ENCODE peak calls at places on chromosomes 6 and 20, in eight cellular contexts. One of them, this sample, is unnamed.

GRCh38 chr20:61694666-61695065 is 371.0 kb downstream of the TAF4 start:
- DNase-seq in K562: no peak
- DNase-seq in GM23338: no peak
- DNase-seq in SK-N-SH: no peak
- DNase-seq in GM12878: no peak
- DNase-seq in HepG2: no peak
- DNase-seq in Panc1: no peak
- DNase-seq in HCT116: no peak
- DNase-seq in this sample: no peak

GRCh38 chr6:453152-453551 is 61.6 kb downstream of the IRF4 start:
- DNase-seq in SK-N-SH: peak; percentile 42
- DNase-seq in Panc1: no peak
- DNase-seq in K562: no peak
- DNase-seq in HCT116: no peak
- DNase-seq in HepG2: no peak
- DNase-seq in GM12878: no peak
- DNase-seq in GM23338: no peak
- DNase-seq in this sample: no peak

GRCh38 chr6:85068221-85068620 is 303.8 kb upstream of the TBX18 start:
- DNase-seq in HCT116: no peak
- DNase-seq in SK-N-SH: no peak
- DNase-seq in HepG2: no peak
- DNase-seq in GM23338: no peak
- DNase-seq in K562: no peak
- DNase-seq in GM12878: no peak
- DNase-seq in Panc1: no peak
- DNase-seq in this sample: no peak

GRCh38 chr6:158207452-158207788 is 39.3 kb downstream of the GTF2H5 start:
- DNase-seq in SK-N-SH: no peak
- DNase-seq in GM23338: no peak
- DNase-seq in HepG2: peak; percentile 80
- DNase-seq in GM12878: peak; percentile 82
- DNase-seq in Panc1: no peak
- DNase-seq in K562: no peak
- DNase-seq in HCT116: no peak
- DNase-seq in this sample: no peak

GRCh38 chr6:56450882-56451739 is 191.6 kb downstream of the DST start:
- DNase-seq in GM12878: no peak
- DNase-seq in GM23338: no peak
- DNase-seq in Panc1: no peak
- DNase-seq in HepG2: peak; percentile 55
- DNase-seq in HCT116: no peak
- DNase-seq in K562: no peak
- DNase-seq in SK-N-SH: no peak
- DNase-seq in this sample: no peak

GRCh38 chr6:37624606-37625574 is 72.8 kb downstream of the MDGA1 start:
- DNase-seq in SK-N-SH: peak; percentile 91
- DNase-seq in HCT116: no peak
- DNase-seq in GM23338: peak; percentile 42
- DNase-seq in HepG2: no peak
- DNase-seq in GM12878: no peak
- DNase-seq in K562: no peak
- DNase-seq in Panc1: no peak
- DNase-seq in this sample: no peak

GRCh38 chr6:132817554-132818403 is 3.4 kb downstream of the RPS12 start:
- DNase-seq in HCT116: no peak
- DNase-seq in SK-N-SH: no peak
- DNase-seq in K562: no peak
- DNase-seq in HepG2: peak; percentile 12
- DNase-seq in GM23338: no peak
- DNase-seq in Panc1: no peak
- DNase-seq in GM12878: no peak
- DNase-seq in this sample: no peak

GRCh38 chr6:150865043-150865405 is 478 bp upstream of the MTHFD1L start:
- DNase-seq in Panc1: no peak
- DNase-seq in HepG2: no peak
- DNase-seq in K562: no peak
- DNase-seq in HCT116: no peak
- DNase-seq in GM12878: no peak
- DNase-seq in SK-N-SH: no peak
- DNase-seq in GM23338: no peak
- DNase-seq in this sample: no peak

GRCh38 chr6:40962241-40962640 is 76.8 kb downstream of the UNC5CL start:
- DNase-seq in HCT116: peak; percentile 77
- DNase-seq in K562: peak; percentile 7
- DNase-seq in GM23338: no peak
- DNase-seq in Panc1: peak; percentile 67
- DNase-seq in SK-N-SH: no peak
- DNase-seq in HepG2: peak; percentile 52
- DNase-seq in GM12878: peak; percentile 36
- DNase-seq in this sample: peak; percentile 12

GRCh38 chr6:83221302-83221701 is 28.1 kb downstream of the RWDD2A start:
- DNase-seq in HepG2: no peak
- DNase-seq in SK-N-SH: no peak
- DNase-seq in Panc1: no peak
- DNase-seq in GM12878: no peak
- DNase-seq in GM23338: no peak
- DNase-seq in K562: no peak
- DNase-seq in HCT116: no peak
- DNase-seq in this sample: no peak

GRCh38 chr6:148425443-148425842 is 82.8 kb downstream of the SASH1 start:
- DNase-seq in HepG2: no peak
- DNase-seq in SK-N-SH: no peak
- DNase-seq in K562: no peak
- DNase-seq in GM12878: no peak
- DNase-seq in HCT116: no peak
- DNase-seq in Panc1: no peak
- DNase-seq in GM23338: no peak
- DNase-seq in this sample: no peak

GRCh38 chr20:16599257-16599656 is 26.0 kb upstream of the KIF16B start:
- DNase-seq in K562: no peak
- DNase-seq in HCT116: no peak
- DNase-seq in SK-N-SH: no peak
- DNase-seq in GM23338: no peak
- DNase-seq in Panc1: no peak
- DNase-seq in HepG2: no peak
- DNase-seq in GM12878: no peak
- DNase-seq in this sample: no peak

DNA sequence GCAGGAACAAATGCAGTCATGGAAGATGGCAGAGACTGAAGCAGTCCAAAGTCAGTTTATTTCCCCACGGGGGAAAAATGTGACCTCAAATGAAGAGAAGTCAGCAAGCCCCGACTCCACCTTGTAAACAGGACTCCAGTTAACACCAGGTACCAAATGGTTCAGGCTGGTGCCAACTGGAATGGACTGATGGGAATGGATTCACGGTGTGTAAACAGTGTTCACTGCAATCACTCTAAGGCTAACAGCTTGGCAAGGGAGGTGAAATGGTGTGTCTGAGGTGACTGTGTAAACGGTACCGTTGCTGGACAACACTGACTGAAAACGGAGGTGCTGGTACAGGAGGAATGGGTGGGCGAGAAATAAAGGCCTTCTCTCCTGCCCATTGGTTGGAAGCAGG is 12.0 kb downstream of the PLAGL2 start:
- DNase-seq in K562: no peak
- DNase-seq in Panc1: no peak
- DNase-seq in GM12878: no peak
- DNase-seq in GM23338: no peak
- DNase-seq in SK-N-SH: no peak
- DNase-seq in HCT116: no peak
- DNase-seq in HepG2: no peak
- DNase-seq in this sample: no peak
- TF ChIP-seq POLR2AphosphoS5 in K562: no peak
- TF ChIP-seq POLR2AphosphoS5 in Panc1: no peak
- TF ChIP-seq POLR2AphosphoS5 in GM12878: peak; percentile 51
- TF ChIP-seq POLR2AphosphoS5 in GM23338: no peak
- TF ChIP-seq POLR2AphosphoS5 in SK-N-SH: no peak
- TF ChIP-seq POLR2AphosphoS5 in HCT116: no peak
- TF ChIP-seq POLR2AphosphoS5 in HepG2: peak; percentile 41
- TF ChIP-seq POLR2AphosphoS5 in this sample: no peak

GRCh38 chr6:32109114-32109764 is at the start of gene TNXB:
- DNase-seq in K562: peak; percentile 63
- DNase-seq in HCT116: no peak
- DNase-seq in Panc1: no peak
- DNase-seq in GM23338: no peak
- DNase-seq in GM12878: no peak
- DNase-seq in SK-N-SH: peak; percentile 41
- DNase-seq in HepG2: no peak
- DNase-seq in this sample: no peak

GRCh38 chr6:32108094-32108627 is 977 bp downstream of the TNXB start:
- DNase-seq in SK-N-SH: peak; percentile 32
- DNase-seq in K562: peak; percentile 67
- DNase-seq in Panc1: no peak
- DNase-seq in HepG2: no peak
- DNase-seq in HCT116: no peak
- DNase-seq in GM12878: no peak
- DNase-seq in GM23338: peak; percentile 56
- DNase-seq in this sample: no peak

GRCh38 chr6:32108727-32109113 is 418 bp downstream of the TNXB start:
- DNase-seq in K562: no peak
- DNase-seq in HCT116: no peak
- DNase-seq in GM12878: no peak
- DNase-seq in Panc1: no peak
- DNase-seq in HepG2: no peak
- DNase-seq in GM23338: no peak
- DNase-seq in SK-N-SH: no peak
- DNase-seq in this sample: no peak

GRCh38 chr6:32105433-32105832 is 3.7 kb downstream of the TNXB start:
- DNase-seq in GM23338: no peak
- DNase-seq in K562: no peak
- DNase-seq in SK-N-SH: no peak
- DNase-seq in HCT116: no peak
- DNase-seq in HepG2: no peak
- DNase-seq in Panc1: no peak
- DNase-seq in GM12878: no peak
- DNase-seq in this sample: no peak

GRCh38 chr6:32107447-32107846 is 1.7 kb downstream of the TNXB start:
- DNase-seq in K562: no peak
- DNase-seq in GM12878: no peak
- DNase-seq in SK-N-SH: no peak
- DNase-seq in HepG2: no peak
- DNase-seq in GM23338: no peak
- DNase-seq in HCT116: no peak
- DNase-seq in Panc1: no peak
- DNase-seq in this sample: no peak
- H3K27ac ChIP-seq in K562: no peak overlapping the region
- H3K27ac ChIP-seq in GM12878: no peak overlapping the region
- H3K27ac ChIP-seq in SK-N-SH: no peak overlapping the region
- H3K27ac ChIP-seq in HepG2: no peak overlapping the region
- H3K27ac ChIP-seq in GM23338: no peak overlapping the region
- H3K27ac ChIP-seq in HCT116: no peak overlapping the region
- H3K27ac ChIP-seq in Panc1: no peak overlapping the region
- H3K27ac ChIP-seq in this sample: no peak overlapping the region

DNA sequence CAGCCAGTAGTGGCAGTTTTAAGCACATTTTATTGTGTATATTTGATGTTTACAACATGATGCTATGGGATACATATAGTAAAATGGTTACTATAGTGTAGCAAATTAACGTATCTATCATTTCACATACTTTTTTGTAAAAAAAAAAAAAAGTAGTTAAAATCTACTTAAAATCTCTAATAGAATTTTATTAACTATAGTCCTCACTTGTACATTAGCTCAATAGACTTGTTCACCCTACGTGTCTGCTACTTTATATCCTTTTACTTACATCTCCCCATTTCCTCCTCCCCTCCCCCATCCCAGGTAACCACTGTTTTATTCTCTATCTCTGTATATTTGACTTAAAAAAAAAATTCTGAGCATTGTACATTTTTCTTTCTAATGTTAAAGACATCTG is 23.0 kb downstream of the GTPBP2 start:
- DNase-seq in K562: no peak
- DNase-seq in HepG2: no peak
- DNase-seq in HCT116: no peak
- DNase-seq in GM23338: no peak
- DNase-seq in SK-N-SH: no peak
- DNase-seq in GM12878: no peak
- DNase-seq in Panc1: no peak
- DNase-seq in this sample: no peak
- TF ChIP-seq REST in K562: no peak
- TF ChIP-seq REST in HepG2: no peak
- TF ChIP-seq REST in HCT116: no peak
- TF ChIP-seq REST in GM23338: no peak
- TF ChIP-seq REST in SK-N-SH: no peak
- TF ChIP-seq REST in GM12878: no peak
- TF ChIP-seq REST in Panc1: no peak
- TF ChIP-seq REST in this sample: no peak

DNA sequence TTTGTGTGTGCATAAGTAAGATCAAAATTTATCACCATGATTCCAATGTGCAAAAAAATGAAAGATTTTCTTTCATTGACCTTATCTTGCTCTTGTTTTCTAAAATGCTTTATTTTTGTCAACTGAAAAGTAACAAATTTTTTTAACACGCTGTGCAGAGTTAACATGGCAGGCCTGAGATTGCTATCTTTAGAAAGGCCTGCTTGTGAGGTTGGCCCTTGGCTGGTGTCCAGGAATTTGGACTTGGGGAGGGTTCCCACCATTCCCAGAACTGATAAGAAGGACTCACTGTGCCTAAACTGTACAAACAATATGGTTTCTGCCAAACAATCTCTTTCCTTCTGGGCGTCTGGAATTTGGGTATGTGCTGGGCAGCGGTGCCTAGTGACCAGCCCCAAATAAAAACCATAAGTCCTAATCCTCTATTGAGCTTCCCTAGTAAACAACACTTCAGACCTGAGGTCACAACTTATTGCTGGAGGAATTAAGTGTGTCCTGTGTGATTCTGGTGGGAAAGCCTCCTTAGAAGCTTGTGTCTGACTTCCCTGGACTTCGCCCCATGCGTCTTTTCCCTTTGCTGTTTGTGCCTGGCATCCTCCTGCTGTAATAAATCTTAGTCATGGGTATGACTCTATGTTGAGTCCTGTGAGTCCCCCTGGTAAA is 19.8 kb upstream of the MYLIP start:
- DNase-seq in GM12878: no peak
- DNase-seq in GM23338: no peak
- DNase-seq in HCT116: no peak
- DNase-seq in Panc1: no peak
- DNase-seq in SK-N-SH: peak; percentile 42
- DNase-seq in HepG2: no peak
- DNase-seq in K562: peak; percentile 96
- DNase-seq in this sample: no peak
- TF ChIP-seq POLR2AphosphoS5 in GM12878: no peak
- TF ChIP-seq POLR2AphosphoS5 in GM23338: no peak
- TF ChIP-seq POLR2AphosphoS5 in HCT116: no peak
- TF ChIP-seq POLR2AphosphoS5 in Panc1: no peak
- TF ChIP-seq POLR2AphosphoS5 in SK-N-SH: no peak
- TF ChIP-seq POLR2AphosphoS5 in HepG2: no peak
- TF ChIP-seq POLR2AphosphoS5 in K562: no peak
- TF ChIP-seq POLR2AphosphoS5 in this sample: no peak

DNA sequence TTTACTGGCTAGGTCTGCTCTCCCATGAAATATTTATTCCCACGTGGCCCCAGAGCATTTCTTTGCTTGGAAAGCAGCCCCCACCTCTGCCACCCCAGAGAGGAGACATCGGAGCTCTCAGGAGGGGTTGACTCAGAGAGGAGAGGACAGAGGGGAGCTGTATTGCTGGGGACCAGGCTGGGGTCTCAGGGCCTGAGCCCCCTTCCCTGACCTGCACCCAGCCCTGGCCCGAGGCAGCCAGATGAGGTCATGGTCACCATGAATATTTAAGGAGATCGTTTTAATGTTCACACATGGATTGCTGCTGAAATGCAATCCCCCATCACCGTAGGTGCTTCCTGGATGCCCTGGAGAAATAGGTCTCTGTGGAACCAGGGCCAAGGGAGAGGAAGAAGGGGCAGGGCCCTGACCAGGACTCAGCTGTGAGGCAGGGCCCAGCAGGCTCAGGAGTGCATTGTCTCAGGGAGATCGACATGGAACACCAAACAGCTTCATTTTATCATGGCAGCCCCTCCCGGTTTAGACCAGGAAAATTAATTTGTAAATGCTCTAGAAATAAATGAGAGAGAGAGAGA is 117.4 kb downstream of the DLL1 start:
- DNase-seq in GM23338: no peak
- DNase-seq in K562: no peak
- DNase-seq in SK-N-SH: no peak
- DNase-seq in GM12878: no peak
- DNase-seq in Panc1: no peak
- DNase-seq in HCT116: no peak
- DNase-seq in HepG2: no peak
- DNase-seq in this sample: no peak
- H3K27ac ChIP-seq in GM23338: no peak overlapping the region
- H3K27ac ChIP-seq in K562: no peak overlapping the region
- H3K27ac ChIP-seq in SK-N-SH: no peak overlapping the region
- H3K27ac ChIP-seq in GM12878: no peak overlapping the region
- H3K27ac ChIP-seq in Panc1: no peak overlapping the region
- H3K27ac ChIP-seq in HCT116: no peak overlapping the region
- H3K27ac ChIP-seq in HepG2: no peak overlapping the region
- H3K27ac ChIP-seq in this sample: no peak overlapping the region

This sample was measured in HL-60.